ENCODE peak calls at places on chromosomes 7 and 10, in nine cellular contexts. Z is endodermal cell; F is mucosa of descending colon; B is CD4-positive, CD25-positive, alpha-beta regulatory T cell; J is Caco-2; Q is K562; D is astrocyte; C is HAP-1; T is heart right ventricle. K is an unnamed sample. For H3K4me1, the result is how much of the 10 kb centered on the place peaks cover.

GRCh38 chr10:8279598-8279997 is 225.1 kb downstream of the GATA3 start:
- DNase-seq in J (peak), B (no peak), Z (no peak), C (no peak), F (no peak), D (peak), Q (no peak), T (no peak), K (no peak)

GRCh38 chr7:113100091-113100723 is 13.6 kb upstream of the GPR85 start:
- DNase-seq in Q (peak), B (no peak), C (no peak), T (peak), F (no peak), J (no peak), D (peak), Z (no peak), K (no peak)

GRCh38 chr7:20721086-20721485 is 65.6 kb downstream of the SP8 start:
- DNase-seq in Q (no peak), D (no peak), Z (no peak), C (peak), J (no peak), B (no peak), T (no peak), F (no peak), K (no peak)

GRCh38 chr7:26490631-26491624 is 199.3 kb downstream of the SNX10 start:
- DNase-seq in T (no peak), Q (no peak), B (no peak), F (no peak), J (no peak), D (no peak), C (no peak), Z (no peak), K (no peak)

GRCh38 chr7:90816511-90817142 is 220.5 kb downstream of the CDK14 start:
- DNase-seq in C (no peak), F (no peak), Z (no peak), D (peak), Q (no peak), T (no peak), B (no peak), J (no peak), K (no peak)

GRCh38 chr10:122310311-122311050 is 39.4 kb downstream of the BTBD16 start:
- DNase-seq in J (peak), T (no peak), B (no peak), Q (no peak), D (peak), F (peak), C (no peak), Z (peak), K (peak)

GRCh38 chr10:5887029-5887428 is 2.7 kb downstream of the ANKRD16 start:
- DNase-seq in D (no peak), C (no peak), Z (no peak), T (no peak), B (no peak), F (no peak), J (no peak), Q (no peak), K (peak)

GRCh38 chr10:77774940-77775391 is 137.4 kb upstream of the KCNMA1 start:
- DNase-seq in J (no peak), F (no peak), D (peak), T (no peak), Q (no peak), B (no peak), C (no peak), Z (peak), K (no peak)

DNA sequence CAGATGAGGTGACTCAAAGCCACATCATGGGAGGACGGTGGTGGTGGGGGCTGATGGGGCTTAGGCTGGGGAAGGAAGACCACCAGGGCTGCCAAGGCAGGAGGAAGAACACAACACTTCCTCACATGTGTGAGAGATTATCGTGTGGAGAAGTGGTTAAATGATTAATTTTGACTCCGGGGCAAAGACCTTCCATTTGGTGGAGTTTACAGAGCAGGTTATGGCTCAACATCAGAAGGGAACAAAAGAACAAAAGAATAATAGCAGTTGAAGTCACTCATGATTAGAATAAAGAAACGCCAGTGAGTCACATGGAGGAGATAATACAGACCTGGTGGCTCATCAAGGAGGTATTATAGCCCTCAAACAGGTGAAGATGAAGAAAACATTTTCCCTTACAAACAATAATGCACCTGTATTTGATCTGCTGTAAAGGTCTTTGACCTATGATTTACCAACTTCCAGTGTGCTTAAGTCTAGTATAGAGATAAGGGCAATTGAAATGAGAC is 170.1 kb downstream of the PKD1L1 start:
- DNase-seq in F (no peak), D (peak), C (no peak), B (no peak), Q (no peak), J (no peak), Z (no peak), T (no peak), K (peak)
- H3K4me1 ChIP-seq in F (under half), D (under half), C (under half), B (under half), Q (under half), J (half or more), Z (under half), T (under half), K (under half)

DNA sequence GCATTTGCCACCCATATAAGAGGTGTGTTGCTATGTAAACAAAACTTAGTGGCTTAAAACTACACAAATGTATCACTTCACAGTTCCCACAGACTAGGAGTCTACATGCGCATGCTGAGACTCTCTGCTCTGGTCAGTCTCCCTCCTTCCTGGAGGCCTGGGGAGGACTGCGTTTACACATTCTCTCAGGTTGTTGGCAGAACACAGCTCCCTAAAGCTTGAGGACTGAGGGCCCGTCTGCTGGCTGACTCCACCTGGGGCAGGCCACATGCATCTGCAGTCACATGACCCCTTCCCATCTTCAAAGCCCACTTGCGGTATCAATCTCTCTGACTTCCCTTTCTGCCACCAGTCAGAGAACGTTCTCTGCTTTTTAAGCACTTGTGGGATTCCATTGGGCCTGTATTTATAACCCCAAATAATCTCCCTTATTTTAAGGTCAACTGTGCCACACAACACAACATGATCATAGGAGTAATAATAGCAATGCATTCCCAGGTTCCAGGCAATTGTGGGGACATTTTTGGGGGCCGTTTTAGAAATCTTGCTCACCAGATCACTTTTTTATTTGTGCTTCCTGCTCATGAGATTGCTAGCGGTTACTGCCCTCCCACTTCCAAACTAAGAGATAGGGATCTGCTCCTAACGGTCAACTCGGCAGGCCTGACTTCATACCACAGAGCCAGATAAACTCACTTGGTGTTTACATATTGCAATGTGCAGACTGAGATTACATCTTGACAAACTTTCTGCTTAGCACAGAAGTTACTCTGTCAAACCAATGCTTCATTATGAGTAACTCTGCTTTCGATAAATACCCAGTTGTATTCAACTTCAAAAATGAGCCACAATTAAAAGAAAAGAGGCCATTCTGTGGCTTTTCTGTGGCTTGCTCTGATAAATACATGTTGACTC is 96.3 kb downstream of the ALOX5 start:
- DNase-seq in B (peak), Z (peak), T (no peak), F (no peak), C (no peak), Q (peak), D (peak), J (no peak), K (no peak)
- H3K4me1 ChIP-seq in B (under half), Z (under half), T (under half), F (under half), C (under half), Q (half or more), D (under half), J (under half), K (under half)

GRCh38 chr10:109914966-109915365 is 8.3 kb downstream of the XPNPEP1 start:
- DNase-seq in B (peak), C (no peak), Q (peak), D (peak), F (no peak), Z (no peak), J (peak), T (no peak), K (peak)

GRCh38 chr10:109913351-109913902 is 9.9 kb downstream of the XPNPEP1 start:
- DNase-seq in J (no peak), Q (no peak), D (no peak), C (no peak), Z (no peak), T (no peak), F (no peak), B (no peak), K (peak)

GRCh38 chr10:109911903-109912302 is 11.4 kb downstream of the XPNPEP1 start:
- DNase-seq in T (no peak), F (no peak), Z (no peak), C (no peak), D (no peak), J (no peak), B (no peak), Q (no peak), K (no peak)

GRCh38 chr10:109915566-109915965 is 7.7 kb downstream of the XPNPEP1 start:
- DNase-seq in F (no peak), T (no peak), C (no peak), J (no peak), B (no peak), Q (no peak), D (peak), Z (no peak), K (no peak)

GRCh38 chr10:109912335-109913282 is 10.7 kb downstream of the XPNPEP1 start:
- DNase-seq in B (no peak), T (no peak), C (no peak), F (no peak), D (peak), Q (no peak), J (no peak), Z (no peak), K (peak)
- H3K4me1 ChIP-seq in B (under half), T (under half), C (under half), F (under half), D (under half), Q (under half), J (under half), Z (under half), K (under half)

DNA sequence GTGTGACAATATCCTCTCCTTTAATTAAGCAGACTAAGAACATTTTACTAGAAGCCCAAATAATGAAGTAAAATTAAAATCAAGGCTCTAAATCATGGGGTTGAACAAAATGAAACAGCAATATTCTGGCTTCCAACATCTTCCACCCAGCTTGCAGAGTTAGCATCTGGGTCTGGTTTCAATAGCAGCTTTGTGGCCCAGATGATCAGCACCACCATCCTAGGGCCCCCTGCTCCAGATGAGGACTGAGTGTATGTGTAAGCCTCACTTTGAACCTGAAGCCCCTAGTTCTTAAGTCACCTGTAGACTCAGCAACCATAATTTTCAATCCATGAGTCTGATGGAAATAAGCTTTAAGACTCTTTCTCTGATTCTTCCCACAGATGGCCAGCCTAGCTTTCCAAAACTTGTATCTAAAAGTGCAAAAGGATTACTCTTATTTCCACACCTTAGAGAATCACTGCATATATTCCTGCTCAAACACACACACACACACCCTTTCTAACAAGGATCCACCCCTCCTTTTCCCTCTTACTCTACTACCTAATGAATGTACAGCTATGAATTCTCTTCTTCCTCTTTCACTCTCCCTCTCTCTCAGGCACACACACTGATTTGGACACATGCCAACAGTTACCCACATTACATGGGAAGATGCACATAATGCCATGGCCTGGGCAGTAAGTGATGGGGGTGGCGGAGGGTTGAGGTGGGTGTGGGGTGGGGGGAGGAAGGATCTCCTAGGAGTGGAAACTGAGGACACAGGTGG is 3.5 kb downstream of the DENND11 start:
- DNase-seq in C (no peak), T (no peak), Q (no peak), B (no peak), D (no peak), J (no peak), Z (no peak), F (no peak), K (no peak)
- H3K4me1 ChIP-seq in C (under half), T (under half), Q (under half), B (under half), D (under half), J (under half), Z (under half), F (under half), K (under half)

DNA sequence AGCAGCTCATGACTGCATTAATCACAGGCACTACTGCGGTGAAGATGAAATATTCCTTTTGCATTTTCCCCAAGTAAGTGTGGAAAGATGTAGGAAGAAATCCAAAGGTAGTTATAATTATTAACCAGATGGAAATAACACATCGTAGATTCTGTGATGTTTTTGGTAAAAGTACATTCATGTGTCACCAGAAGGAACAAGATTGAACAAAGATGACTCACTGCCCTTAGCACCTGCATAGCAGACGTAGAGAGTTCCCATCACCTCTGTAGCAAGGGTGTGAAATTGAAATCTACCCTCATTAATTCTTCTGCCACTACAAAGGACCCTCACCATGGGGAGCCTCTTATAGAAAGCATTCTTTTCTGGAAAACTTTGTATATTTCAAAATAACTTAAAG is 37.0 kb downstream of the SMURF1 start:
- DNase-seq in Z (no peak), Q (no peak), C (no peak), B (no peak), T (no peak), J (no peak), D (peak), F (no peak), K (no peak)
- H3K4me1 ChIP-seq in Z (under half), Q (under half), C (under half), B (under half), T (under half), J (under half), D (half or more), F (under half), K (under half)

GRCh38 chr10:73860050-73860491 is 14.3 kb downstream of the CAMK2G start:
- DNase-seq in C (no peak), Z (no peak), D (no peak), T (no peak), Q (no peak), B (no peak), F (no peak), J (no peak), K (no peak)
- H3K4me1 ChIP-seq in C (under half), Z (under half), D (under half), T (under half), Q (under half), B (half or more), F (under half), J (under half), K (under half)

GRCh38 chr10:96860631-96861277 is 28.7 kb downstream of the LCOR start:
- DNase-seq in T (no peak), F (no peak), Z (no peak), Q (no peak), D (no peak), C (no peak), B (no peak), J (no peak), K (no peak)
- H3K4me1 ChIP-seq in T (under half), F (under half), Z (under half), Q (under half), D (under half), C (under half), B (under half), J (under half), K (under half)

GRCh38 chr7:36312915-36313334 is 76.7 kb upstream of the ANLN start:
- DNase-seq in D (no peak), F (no peak), B (no peak), C (no peak), Q (no peak), T (no peak), J (no peak), Z (no peak), K (no peak)
- H3K4me1 ChIP-seq in D (under half), F (under half), B (under half), C (under half), Q (under half), T (under half), J (under half), Z (under half), K (under half)

DNA sequence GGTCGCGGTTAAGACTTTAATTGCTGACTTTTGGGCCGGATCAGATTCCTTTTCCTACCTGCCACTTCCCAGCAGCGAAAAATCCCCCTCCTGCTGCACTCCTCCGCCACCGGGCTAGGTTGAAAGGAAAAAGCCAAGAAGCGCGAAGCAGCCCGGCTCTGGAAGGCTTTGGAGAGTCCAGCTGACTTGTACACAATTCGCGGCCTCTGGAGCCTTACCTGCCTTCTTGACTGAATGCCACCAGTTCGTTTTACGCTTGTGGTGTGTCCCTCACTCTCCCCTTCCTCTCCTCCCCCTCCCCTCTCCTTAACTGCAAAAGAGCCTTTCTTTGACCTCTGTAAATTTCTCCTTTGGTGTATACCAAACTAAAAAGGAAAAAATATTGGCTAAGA is 2.7 kb upstream of the FEZF1 start:
- DNase-seq in C (no peak), B (no peak), D (no peak), F (no peak), Q (no peak), Z (peak), J (no peak), T (no peak), K (no peak)
- H3K4me1 ChIP-seq in C (under half), B (under half), D (under half), F (under half), Q (under half), Z (under half), J (under half), T (under half), K (under half)

GRCh38 chr10:80453392-80453714 is 757 bp upstream of the TSPAN14 start:
- DNase-seq in Z (no peak), J (no peak), Q (no peak), F (no peak), D (no peak), B (no peak), T (no peak), C (no peak), K (no peak)

GRCh38 chr10:80457554-80458262 is 3.6 kb downstream of the TSPAN14 start:
- DNase-seq in C (no peak), B (no peak), Z (peak), T (no peak), D (no peak), F (no peak), J (no peak), Q (peak), K (no peak)

GRCh38 chr10:80454526-80455460 is 683 bp downstream of the TSPAN14 start:
- DNase-seq in J (peak), C (no peak), Q (peak), D (no peak), F (peak), B (no peak), Z (peak), T (peak), K (peak)

GRCh38 chr10:80453715-80454525 is at the start of gene TSPAN14:
- DNase-seq in C (peak), J (peak), Q (peak), F (peak), D (peak), Z (peak), B (peak), T (peak), K (peak)

GRCh38 chr10:80455461-80456345 is 1.6 kb downstream of the TSPAN14 start:
- DNase-seq in T (no peak), F (no peak), J (no peak), C (no peak), B (no peak), Z (no peak), D (no peak), Q (no peak), K (no peak)
- H3K4me1 ChIP-seq in T (under half), F (half or more), J (half or more), C (under half), B (half or more), Z (under half), D (under half), Q (under half), K (under half)